ENCODE peak calls at places on chromosomes 6 and 20, in six cellular contexts. J is H1, N is IMR-90, X is mesenchymal stem cell, V is H9, Z is neuronal stem cell. P is an unnamed sample.
A peak's percentile ranks its signal among the peaks of the same experiment; 100 is the strongest.

GRCh38 chr6:27136077-27136644 is 111.3 kb upstream of the PRSS16 start:
- DNase-seq in J (no peak), N (no peak), X (no peak), V (no peak), Z (no peak), P (no peak)

GRCh38 chr20:11992426-11992825 is 74.7 kb downstream of the BTBD3 start:
- DNase-seq in J (no peak), N (no peak), X (no peak), V (no peak), Z (no peak), P (no peak)

GRCh38 chr6:54142889-54143519 is 31.8 kb downstream of the MLIP start:
- DNase-seq in J (no peak), N (no peak), X (no peak), V (no peak), Z (no peak), P (no peak)

GRCh38 chr20:13552061-13552460 is 86.7 kb downstream of the TASP1 start:
- DNase-seq in J (no peak), N (peak; percentile 69), X (no peak), V (no peak), Z (no peak), P (no peak)

GRCh38 chr20:35503841-35504460 is 25.5 kb downstream of the C20orf173 start:
- DNase-seq in J (no peak), N (no peak), X (no peak), V (no peak), Z (no peak), P (no peak)

GRCh38 chr6:168709034-168709433 is 268.1 kb downstream of the SMOC2 start:
- DNase-seq in J (no peak), N (no peak), X (no peak), V (no peak), Z (no peak), P (no peak)

GRCh38 chr6:84415068-84415467 is 187.6 kb upstream of the CEP162 start:
- DNase-seq in J (no peak), N (no peak), X (no peak), V (no peak), Z (no peak), P (no peak)

GRCh38 chr6:19842030-19842429 is 4.9 kb downstream of the ID4 start:
- DNase-seq in J (no peak), N (no peak), X (no peak), V (no peak), Z (no peak), P (no peak)

GRCh38 chr20:986733-987355 is 15.3 kb downstream of the RSPO4 start:
- DNase-seq in J (no peak), N (no peak), X (no peak), V (no peak), Z (no peak), P (peak; percentile 68)

GRCh38 chr6:73565767-73566485 is 45.1 kb upstream of the EEF1A1 start:
- DNase-seq in J (peak; percentile 67), N (peak; percentile 15), X (no peak), V (peak; percentile 79), Z (peak; percentile 42), P (peak; percentile 96)

GRCh38 chr6:12395898-12396297 is 105.7 kb downstream of the EDN1 start:
- DNase-seq in J (no peak), N (no peak), X (no peak), V (no peak), Z (no peak), P (no peak)

GRCh38 chr20:52801628-52802006 is 170.5 kb upstream of the TSHZ2 start:
- DNase-seq in J (no peak), N (no peak), X (no peak), V (no peak), Z (no peak), P (no peak)

GRCh38 chr6:114581293-114581692 is 238.5 kb upstream of the HS3ST5 start:
- DNase-seq in J (no peak), N (no peak), X (no peak), V (no peak), Z (no peak), P (no peak)

GRCh38 chr20:62517901-62518610 is 42.3 kb upstream of the GATA5 start:
- DNase-seq in J (no peak), N (no peak), X (no peak), V (no peak), Z (no peak), P (no peak)

GRCh38 chr20:11902264-11902663 is 15.4 kb upstream of the BTBD3 start:
- DNase-seq in J (no peak), N (peak; percentile 82), X (peak; percentile 85), V (no peak), Z (no peak), P (no peak)

GRCh38 chr20:36128463-36129176 is 25.9 kb upstream of the EPB41L1 start:
- DNase-seq in J (no peak), N (peak; percentile 85), X (peak; percentile 79), V (no peak), Z (no peak), P (peak; percentile 72)

GRCh38 chr6:15511248-15512125 is 151.3 kb downstream of the DTNBP1 start:
- DNase-seq in J (no peak), N (no peak), X (no peak), V (no peak), Z (no peak), P (no peak)

GRCh38 chr20:13984211-13984610 is 6.2 kb downstream of the SEL1L2 start:
- DNase-seq in J (no peak), N (no peak), X (no peak), V (no peak), Z (no peak), P (no peak)

GRCh38 chr6:106155219-106155830 is 69.2 kb downstream of the PRDM1 start:
- DNase-seq in J (no peak), N (no peak), X (no peak), V (no peak), Z (no peak), P (peak; percentile 97)

GRCh38 chr6:403659-404655 is 12.4 kb downstream of the IRF4 start:
- DNase-seq in J (no peak), N (no peak), X (no peak), V (no peak), Z (no peak), P (no peak)

GRCh38 chr6:63448229-63448628 is 124.1 kb upstream of the LOC128125822 start:
- DNase-seq in J (no peak), N (no peak), X (peak; percentile 27), V (no peak), Z (no peak), P (no peak)

GRCh38 chr6:111922454-111923297 is 49.4 kb upstream of the FYN start:
- DNase-seq in J (no peak), N (peak; percentile 59), X (peak; percentile 40), V (no peak), Z (no peak), P (peak; percentile 27)

GRCh38 chr6:42316390-42316970 is 98.8 kb upstream of the MRPS10 start:
- DNase-seq in J (peak; percentile 15), N (peak; percentile 90), X (peak; percentile 75), V (no peak), Z (no peak), P (peak; percentile 89)

GRCh38 chr6:34587325-34587724 is 31.2 kb upstream of the SPDEF start:
- DNase-seq in J (no peak), N (no peak), X (no peak), V (no peak), Z (no peak), P (no peak)

GRCh38 chr6:34587851-34588250 is 31.7 kb upstream of the SPDEF start:
- DNase-seq in J (no peak), N (no peak), X (no peak), V (no peak), Z (no peak), P (no peak)

GRCh38 chr6:34585108-34585507 is 29.0 kb upstream of the SPDEF start:
- DNase-seq in J (no peak), N (no peak), X (no peak), V (no peak), Z (no peak), P (no peak)

GRCh38 chr6:34585512-34586045 is 29.4 kb upstream of the SPDEF start:
- DNase-seq in J (no peak), N (peak; percentile 53), X (peak; percentile 53), V (no peak), Z (no peak), P (no peak)

DNA sequence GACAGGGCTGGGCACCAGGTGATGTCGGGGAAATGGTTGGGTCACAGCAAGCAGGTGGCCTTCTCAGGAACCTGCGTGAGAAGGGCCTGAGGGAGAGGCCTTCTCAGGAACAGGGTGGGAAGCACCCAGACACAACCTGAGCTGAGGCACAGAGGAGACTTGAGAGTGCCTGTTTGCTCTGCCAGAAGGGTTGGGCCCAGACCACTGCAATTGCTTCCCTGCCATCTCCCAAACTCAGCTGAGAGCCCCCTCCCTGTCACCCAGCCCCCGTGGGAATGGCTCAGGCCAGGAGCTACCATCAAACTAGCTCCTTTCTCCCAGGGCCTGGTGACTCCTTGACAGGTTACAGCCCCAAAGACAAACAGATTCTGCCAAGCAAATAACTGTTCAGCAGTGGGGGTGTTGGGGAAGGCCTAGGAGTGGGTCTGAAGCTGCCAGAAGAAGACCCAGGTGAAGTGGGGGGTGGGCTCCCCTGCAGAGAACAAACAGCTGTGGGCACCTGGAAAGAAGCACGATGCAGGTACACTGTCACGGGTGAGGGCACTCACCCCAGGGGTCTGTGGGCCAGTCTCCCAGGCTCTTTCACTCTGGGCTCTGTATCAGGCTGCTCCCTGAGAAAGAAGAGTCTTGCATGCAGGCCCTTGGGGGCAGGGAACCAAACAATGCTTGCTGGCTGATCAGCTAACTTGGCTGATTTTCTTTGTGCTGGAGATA is 30.4 kb upstream of the SPDEF start:
- DNase-seq in J (no peak), N (no peak), X (no peak), V (no peak), Z (no peak), P (no peak)
- H2BK15ac ChIP-seq in J (no peak overlapping the region), N (no peak overlapping the region), X (no peak overlapping the region), V (no peak overlapping the region), Z (no peak overlapping the region), P (no peak overlapping the region)

DNA sequence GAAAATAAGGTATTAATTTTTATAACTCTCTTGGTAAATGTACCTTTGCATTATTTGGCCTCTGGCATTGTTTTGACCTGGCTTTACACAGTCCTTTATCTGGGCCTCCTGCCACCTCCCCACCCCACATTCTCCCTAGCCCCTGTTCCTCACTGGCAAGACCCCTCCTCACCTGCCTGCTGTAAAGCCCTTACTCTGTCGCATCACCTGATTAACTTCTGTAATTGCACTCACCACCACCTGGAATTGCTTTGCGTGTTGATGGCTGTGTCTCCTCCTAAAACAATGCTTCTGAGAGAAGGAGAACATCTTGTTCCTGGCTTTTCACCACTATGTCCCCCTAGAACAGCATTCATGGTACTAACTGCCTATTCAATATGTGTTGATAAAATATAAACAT is 24.8 kb downstream of the SNX9 start:
- DNase-seq in J (no peak), N (no peak), X (no peak), V (no peak), Z (no peak), P (no peak)
- H3K4ac ChIP-seq in J (no peak overlapping the region), N (no peak overlapping the region), X (no peak overlapping the region), V (no peak overlapping the region), Z (no peak overlapping the region), P (no peak overlapping the region)

DNA sequence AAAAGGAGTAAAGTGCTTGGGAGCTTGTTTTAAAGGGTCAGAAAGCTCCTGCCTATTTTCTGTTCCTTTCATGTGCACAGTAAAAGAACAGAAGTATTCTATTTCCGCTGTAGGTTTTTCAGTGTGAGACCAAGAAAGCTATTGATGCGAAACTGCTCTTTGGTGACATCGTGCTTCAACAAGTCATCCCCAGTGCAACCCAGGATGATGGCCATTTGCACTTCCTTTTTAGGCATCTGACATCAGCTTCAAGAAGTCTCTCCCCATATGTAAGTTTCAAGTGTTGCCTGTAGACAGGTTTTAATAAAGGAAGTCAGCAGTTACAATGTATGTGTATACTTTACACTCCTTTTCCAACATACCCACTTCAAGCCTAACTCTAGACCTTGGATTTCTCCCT is 131.6 kb downstream of the RFX6 start:
- DNase-seq in J (no peak), N (no peak), X (no peak), V (no peak), Z (no peak), P (no peak)
- H3K4me2 ChIP-seq in J (no peak overlapping the region), N (no peak overlapping the region), X (no peak overlapping the region), V (no peak overlapping the region), Z (no peak overlapping the region), P (no peak overlapping the region)

GRCh38 chr20:16944753-16945152 is 196.6 kb downstream of the OTOR start:
- DNase-seq in J (no peak), N (no peak), X (no peak), V (no peak), Z (peak; percentile 43), P (peak; percentile 59)
- H2BK15ac ChIP-seq in J (no peak overlapping the region), N (peak overlapping the region; percentile 36), X (no peak overlapping the region), V (no peak overlapping the region), Z (no peak overlapping the region), P (no peak overlapping the region)

P was measured in mesendoderm.